ENCODE peak calls at places on chromosomes 11 and 22, in eight cellular contexts. W, Y, B, O, H, F, K and N are unnamed samples.
A peak's percentile ranks its signal among the peaks of the same experiment; 100 is the strongest.

GRCh38 chr11:61556621-61557020 is 24.3 kb downstream of the SYT7 start:
- DNase-seq in O (no peak), W (no peak), B (no peak), F (no peak), H (no peak), K (no peak), Y (no peak), N (no peak)

GRCh38 chr22:22587577-22588188 is 28.6 kb upstream of the PRAME start:
- DNase-seq in Y (no peak), W (no peak), O (no peak), F (no peak), K (no peak), H (no peak), B (no peak), N (no peak)

GRCh38 chr22:40533712-40534378 is 102.7 kb downstream of the MRTFA start:
- DNase-seq in H (no peak), O (peak; percentile 69), Y (peak; percentile 52), K (peak; percentile 12), F (no peak), W (no peak), B (peak; percentile 81), N (no peak)

GRCh38 chr22:43431821-43432554 is 20.2 kb downstream of the MPPED1 start:
- DNase-seq in F (no peak), W (no peak), B (no peak), H (no peak), O (no peak), K (no peak), Y (no peak), N (no peak)

GRCh38 chr22:43234299-43234988 is 47.5 kb upstream of the TTLL12 start:
- DNase-seq in F (peak; percentile 41), K (no peak), O (no peak), W (no peak), Y (no peak), H (no peak), B (no peak), N (peak; percentile 50)

GRCh38 chr11:68099474-68100405 is 21.4 kb downstream of the CHKA start:
- DNase-seq in F (peak; percentile 75), K (no peak), B (no peak), W (no peak), O (no peak), H (no peak), Y (no peak), N (no peak)

GRCh38 chr22:36191106-36191836 is 10.3 kb downstream of the APOL4 start:
- DNase-seq in H (no peak), K (no peak), B (peak; percentile 29), W (peak; percentile 47), O (no peak), F (no peak), Y (peak; percentile 81), N (no peak)

GRCh38 chr11:82792319-82792718 is 58.7 kb upstream of the FAM181B start:
- DNase-seq in B (no peak), K (no peak), O (no peak), W (no peak), F (no peak), H (no peak), Y (no peak), N (no peak)

GRCh38 chr11:6249822-6250555 is 9.6 kb upstream of the CCKBR start:
- DNase-seq in W (peak; percentile 70), B (peak; percentile 80), O (peak; percentile 74), H (peak; percentile 78), K (no peak), Y (peak; percentile 82), F (peak; percentile 54), N (no peak)

GRCh38 chr22:42792909-42793847 is 63.9 kb downstream of the ARFGAP3 start:
- DNase-seq in K (no peak), F (no peak), O (no peak), B (no peak), H (no peak), W (no peak), Y (no peak), N (no peak)

GRCh38 chr11:105577645-105578044 is 32.2 kb upstream of the GRIA4 start:
- DNase-seq in O (peak; percentile 49), Y (no peak), W (no peak), K (peak; percentile 7), B (peak; percentile 32), H (no peak), F (peak; percentile 8), N (no peak)

GRCh38 chr11:79209540-79210266 is 231.1 kb downstream of the TENM4 start:
- DNase-seq in W (peak; percentile 27), K (no peak), Y (no peak), O (no peak), B (no peak), F (peak; percentile 33), H (no peak), N (no peak)

GRCh38 chr11:21545701-21546100 is 647.2 kb upstream of the ANO5 start:
- DNase-seq in B (no peak), Y (no peak), K (no peak), F (no peak), H (no peak), W (no peak), O (no peak), N (no peak)

GRCh38 chr11:44950036-44950624 is 553 bp downstream of the TP53I11 start:
- DNase-seq in B (no peak), F (peak; percentile 28), Y (no peak), K (peak; percentile 80), H (no peak), W (peak; percentile 34), O (no peak), N (peak; percentile 72)

GRCh38 chr11:63713776-63714175 is 32.5 kb downstream of the RTN3 start:
- DNase-seq in Y (no peak), B (no peak), H (no peak), O (no peak), K (no peak), F (no peak), W (no peak), N (no peak)

GRCh38 chr11:63711838-63712237 is 30.5 kb downstream of the RTN3 start:
- DNase-seq in H (no peak), F (no peak), W (no peak), B (no peak), K (no peak), Y (no peak), O (no peak), N (no peak)

GRCh38 chr11:63709336-63709735 is 28.0 kb downstream of the RTN3 start:
- DNase-seq in F (no peak), Y (no peak), H (no peak), K (no peak), W (no peak), B (peak; percentile 19), O (no peak), N (no peak)

GRCh38 chr11:63708764-63709163 is 27.5 kb downstream of the RTN3 start:
- DNase-seq in F (no peak), K (no peak), H (no peak), B (no peak), Y (no peak), W (no peak), O (no peak), N (no peak)

DNA sequence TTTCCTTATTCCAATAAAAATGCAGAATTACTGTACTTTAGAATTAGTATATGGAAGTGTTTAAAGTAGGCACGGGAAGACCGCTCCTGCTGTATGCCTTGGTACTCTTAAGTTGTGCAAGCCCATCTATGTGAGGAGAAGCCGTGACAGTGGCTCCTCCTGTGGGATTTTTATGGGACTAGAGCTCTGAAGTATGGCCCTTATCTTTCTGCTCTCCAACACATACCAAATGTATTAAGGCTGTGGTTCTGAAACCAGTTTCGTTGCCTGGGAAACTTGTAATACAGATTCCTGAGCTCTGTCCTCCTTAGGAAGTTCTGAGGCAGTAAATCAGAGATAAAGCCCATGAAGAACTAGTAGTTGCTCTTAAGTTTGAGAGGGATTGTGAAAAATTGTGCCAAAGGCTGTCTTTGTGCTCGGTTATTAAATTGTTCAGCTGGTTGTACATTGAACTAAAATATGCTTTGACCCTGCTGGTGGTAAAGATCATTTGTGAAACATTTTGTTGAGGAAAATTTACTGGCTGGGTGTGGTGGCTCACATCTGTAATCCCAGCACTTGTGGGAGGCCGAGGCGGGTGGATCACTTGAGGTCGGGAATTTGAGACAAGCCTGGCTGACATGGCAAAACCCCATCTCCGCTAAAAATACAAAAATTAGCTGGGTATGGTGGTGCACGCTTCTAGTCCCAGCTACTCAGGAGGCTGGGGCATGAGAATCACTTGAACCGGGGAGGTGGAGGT is 29.3 kb downstream of the RTN3 start:
- DNase-seq in H (no peak), W (no peak), K (no peak), B (peak; percentile 73), O (peak; percentile 89), F (no peak), Y (peak; percentile 73), N (no peak)
- TF ChIP-seq CTCF in H (no peak), W (no peak), K (no peak), B (peak; percentile 40), O (peak; percentile 39), F (no peak), Y (peak; percentile 30), N (no peak)

GRCh38 chr11:132099692-132100091 is 729.3 kb downstream of the NTM start:
- DNase-seq in W (no peak), B (no peak), F (no peak), K (peak; percentile 48), H (no peak), Y (no peak), O (no peak), N (peak; percentile 64)
- TF ChIP-seq CTCF in W (no peak), B (peak; percentile 59), F (peak; percentile 25), K (peak; percentile 75), H (no peak), Y (no peak), O (peak; percentile 69), N (peak; percentile 73)

GRCh38 chr11:131408011-131408640 is 37.7 kb downstream of the NTM start:
- DNase-seq in B (no peak), Y (no peak), O (peak; percentile 36), F (no peak), W (peak; percentile 35), K (peak; percentile 64), H (peak; percentile 50), N (peak; percentile 64)
- TF ChIP-seq CTCF in B (no peak), Y (peak; percentile 53), O (peak; percentile 78), F (no peak), W (no peak), K (peak; percentile 70), H (no peak), N (peak; percentile 52)

GRCh38 chr22:49340406-49340805 is 487.3 kb downstream of the BRD1 start:
- DNase-seq in H (no peak), O (no peak), Y (no peak), W (no peak), B (no peak), F (no peak), K (no peak), N (no peak)
- TF ChIP-seq CTCF in H (no peak), O (no peak), Y (no peak), W (no peak), B (no peak), F (no peak), K (no peak), N (no peak)

GRCh38 chr22:38861170-38861874 is 10.7 kb downstream of the CBX6 start:
- DNase-seq in O (no peak), B (no peak), K (no peak), Y (peak; percentile 28), F (no peak), W (no peak), H (no peak), N (peak; percentile 13)
- TF ChIP-seq CTCF in O (peak; percentile 55), B (peak; percentile 44), K (peak; percentile 20), Y (peak; percentile 15), F (peak; percentile 24), W (no peak), H (no peak), N (no peak)